ENCODE peak calls at places on chromosomes 6 and 20, in six cellular contexts. H, V, F, E, X and S are unnamed samples.

GRCh38 chr6:130244728-130245127 is 22.0 kb upstream of the SAMD3 start:
- DNase-seq in E (no peak), F (no peak), H (no peak), X (no peak), V (no peak), S (no peak)

GRCh38 chr6:168158280-168158979 is 79.4 kb upstream of the FRMD1 start:
- DNase-seq in F (no peak), X (no peak), E (no peak), V (no peak), H (no peak), S (no peak)

GRCh38 chr6:37127961-37128862 is 41.7 kb upstream of the PIM1 start:
- DNase-seq in F (peak), E (no peak), H (no peak), X (no peak), V (peak), S (no peak)

GRCh38 chr6:13457577-13457976 is 29.8 kb downstream of the GFOD1 start:
- DNase-seq in X (no peak), E (no peak), V (no peak), H (no peak), F (no peak), S (no peak)

GRCh38 chr20:45835230-45836224 is 1.9 kb downstream of the SNX21 start:
- DNase-seq in V (peak), E (no peak), H (no peak), X (no peak), F (no peak), S (no peak)

GRCh38 chr6:17015144-17015543 is 86.7 kb upstream of the STMND1 start:
- DNase-seq in X (no peak), V (no peak), E (peak), F (no peak), H (peak), S (no peak)

GRCh38 chr20:48247961-48248360 is 462.7 kb upstream of the SULF2 start:
- DNase-seq in X (no peak), F (no peak), E (no peak), H (no peak), V (no peak), S (no peak)

GRCh38 chr6:105995403-105995699 is 90.8 kb upstream of the PRDM1 start:
- DNase-seq in F (no peak), V (no peak), H (no peak), E (no peak), X (no peak), S (no peak)

GRCh38 chr20:13021205-13021970 is 12.6 kb downstream of the SPTLC3 start:
- DNase-seq in V (no peak), H (no peak), F (peak), X (no peak), E (no peak), S (no peak)

GRCh38 chr20:37681384-37681977 is 12.3 kb upstream of the CTNNBL1 start:
- DNase-seq in E (no peak), X (peak), H (no peak), F (no peak), V (no peak), S (no peak)

GRCh38 chr20:45861157-45862075 is 4.0 kb downstream of the ZSWIM3 start:
- DNase-seq in F (peak), V (no peak), H (no peak), X (no peak), E (no peak), S (no peak)

GRCh38 chr6:158008894-158009891 is 27.5 kb downstream of the SYNJ2 start:
- DNase-seq in E (no peak), F (no peak), V (no peak), X (peak), H (no peak), S (no peak)

GRCh38 chr6:167546611-167547327 is 221.9 kb downstream of the TTLL2 start:
- DNase-seq in F (no peak), E (no peak), V (no peak), H (no peak), X (no peak), S (no peak)

GRCh38 chr20:20223981-20224380 is 143.9 kb upstream of the INSM1 start:
- DNase-seq in V (no peak), E (no peak), H (no peak), X (no peak), F (no peak), S (no peak)

GRCh38 chr20:32842688-32843524 is 15.8 kb upstream of the EFCAB8 start:
- DNase-seq in X (no peak), V (no peak), H (no peak), F (peak), E (no peak), S (no peak)

GRCh38 chr6:137881522-137881886 is 14.4 kb downstream of the TNFAIP3 start:
- DNase-seq in X (no peak), V (no peak), F (no peak), H (no peak), E (no peak), S (no peak)

GRCh38 chr20:63756648-63756991 is 17.0 kb downstream of the SLC2A4RG start:
- DNase-seq in F (no peak), H (no peak), E (no peak), V (no peak), X (no peak), S (no peak)

GRCh38 chr6:44297063-44298038 is 15.8 kb downstream of the AARS2 start:
- DNase-seq in F (no peak), E (peak), V (peak), H (no peak), X (peak), S (no peak)

GRCh38 chr6:81023007-81023582 is 729.4 kb downstream of the TENT5A start:
- DNase-seq in E (no peak), X (no peak), F (no peak), V (no peak), H (no peak), S (no peak)

GRCh38 chr20:37309941-37310590 is 20.6 kb downstream of the MANBAL start:
- DNase-seq in F (no peak), H (no peak), V (no peak), X (no peak), E (no peak), S (no peak)

GRCh38 chr6:30219244-30219643 is 6.0 kb upstream of the TRIM26 start:
- DNase-seq in E (no peak), V (no peak), X (peak), H (peak), F (peak), S (no peak)

GRCh38 chr20:46629341-46629740 is 21.9 kb downstream of the SLC13A3 start:
- DNase-seq in X (no peak), E (no peak), H (no peak), F (no peak), V (no peak), S (no peak)

GRCh38 chr20:36101201-36101600 is 53.3 kb upstream of the EPB41L1 start:
- DNase-seq in F (no peak), E (no peak), V (no peak), X (no peak), H (no peak), S (no peak)

GRCh38 chr20:32518593-32519366 is 66.4 kb downstream of the NOL4L start:
- DNase-seq in X (peak), F (no peak), H (no peak), E (no peak), V (no peak), S (no peak)

GRCh38 chr6:4253604-4254211 is 118.3 kb upstream of the ECI2 start:
- DNase-seq in V (no peak), E (no peak), H (no peak), F (peak), X (no peak), S (no peak)

GRCh38 chr20:58877374-58878360 is 25.2 kb downstream of the GNAS start:
- DNase-seq in F (no peak), V (no peak), X (peak), H (no peak), E (no peak), S (no peak)

GRCh38 chr20:10177326-10177725 is 41.3 kb upstream of the SNAP25 start:
- DNase-seq in V (no peak), E (no peak), X (no peak), H (no peak), F (no peak), S (no peak)

GRCh38 chr20:43840382-43841070 is 74.1 kb upstream of the TOX2 start:
- DNase-seq in V (no peak), E (peak), H (no peak), X (peak), F (peak), S (peak)
- TF ChIP-seq TAF1 in V (no peak), E (no peak), H (no peak), X (no peak), F (no peak), S (no peak)

DNA sequence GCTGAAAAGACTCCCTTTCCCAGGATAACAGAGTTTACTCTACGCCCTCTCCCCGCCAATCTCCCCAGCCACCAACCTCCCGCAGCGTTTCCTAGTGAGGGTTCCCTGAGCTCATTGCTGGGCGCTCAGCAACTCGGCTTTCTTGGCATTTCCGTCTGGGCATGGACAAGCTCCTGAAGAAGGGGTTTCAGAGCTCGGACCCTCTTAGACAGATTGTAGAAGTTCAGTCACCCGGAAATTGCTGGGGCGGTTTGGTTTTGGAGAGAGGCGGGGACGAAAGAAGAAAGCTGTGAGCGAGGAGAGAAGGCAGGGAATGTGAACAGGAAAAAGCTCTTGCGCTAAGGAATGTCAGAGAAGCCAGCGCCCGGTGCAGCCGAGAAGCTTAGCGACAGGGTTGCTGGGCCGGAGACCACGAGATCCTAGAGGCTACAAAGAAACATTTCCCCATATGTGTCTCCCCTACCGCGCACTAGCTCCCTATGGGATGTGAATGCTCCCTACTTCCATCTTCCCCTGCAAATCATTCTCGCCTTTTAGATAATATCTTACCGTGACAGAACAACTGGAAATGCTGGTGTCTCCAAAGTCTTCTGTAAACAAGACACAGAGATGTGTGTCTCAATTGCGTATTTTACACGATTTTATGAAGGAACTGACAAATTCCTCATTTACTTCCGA is 15.8 kb downstream of the POM121L2 start:
- DNase-seq in F (no peak), H (no peak), V (peak), X (no peak), E (no peak), S (no peak)
- TF ChIP-seq TAF1 in F (no peak), H (no peak), V (no peak), X (no peak), E (no peak), S (no peak)

GRCh38 chr6:89385846-89386245 is 26.2 kb downstream of the RRAGD start:
- DNase-seq in E (no peak), H (no peak), X (no peak), F (no peak), V (no peak), S (no peak)

GRCh38 chr6:89385156-89385667 is 26.9 kb downstream of the RRAGD start:
- DNase-seq in H (peak), X (no peak), V (no peak), E (no peak), F (no peak), S (no peak)

GRCh38 chr6:89387516-89388222 is 24.4 kb downstream of the RRAGD start:
- DNase-seq in X (no peak), H (peak), E (no peak), F (no peak), V (no peak), S (peak)

GRCh38 chr6:89386917-89387491 is 25.1 kb downstream of the RRAGD start:
- DNase-seq in F (no peak), V (no peak), X (no peak), E (no peak), H (peak), S (no peak)

GRCh38 chr6:89388846-89389245 is 23.2 kb downstream of the RRAGD start:
- DNase-seq in V (no peak), H (no peak), F (no peak), E (no peak), X (no peak), S (no peak)
- TF ChIP-seq TAF1 in V (no peak), H (no peak), F (no peak), E (no peak), X (no peak), S (no peak)

GRCh38 chr6:112117554-112117953 is 30.2 kb downstream of the FAM229B start:
- DNase-seq in H (no peak), F (no peak), X (no peak), V (peak), E (no peak), S (no peak)

GRCh38 chr6:112128208-112128607 is 40.8 kb downstream of the FAM229B start:
- DNase-seq in H (no peak), F (no peak), V (no peak), X (no peak), E (no peak), S (no peak)

GRCh38 chr6:112118034-112118433 is 30.6 kb downstream of the FAM229B start:
- DNase-seq in V (no peak), F (no peak), X (no peak), E (no peak), H (no peak), S (no peak)

GRCh38 chr6:112122758-112123157 is 35.4 kb downstream of the FAM229B start:
- DNase-seq in F (no peak), V (no peak), X (no peak), E (no peak), H (no peak), S (no peak)
- TF ChIP-seq TAF1 in F (no peak), V (no peak), X (no peak), E (no peak), H (no peak), S (no peak)

GRCh38 chr6:26187981-26188635 is 100.9 kb downstream of the HFE start:
- DNase-seq in E (no peak), X (no peak), V (peak), H (no peak), F (peak), S (no peak)
- TF ChIP-seq TAF1 in E (no peak), X (no peak), V (no peak), H (no peak), F (no peak), S (no peak)

GRCh38 chr6:42978793-42979522 is at the start of gene PEX6:
- DNase-seq in V (peak), E (peak), F (peak), X (peak), H (peak), S (peak)
- TF ChIP-seq TAF1 in V (peak), E (peak), F (peak), X (peak), H (peak), S (peak)

DNA sequence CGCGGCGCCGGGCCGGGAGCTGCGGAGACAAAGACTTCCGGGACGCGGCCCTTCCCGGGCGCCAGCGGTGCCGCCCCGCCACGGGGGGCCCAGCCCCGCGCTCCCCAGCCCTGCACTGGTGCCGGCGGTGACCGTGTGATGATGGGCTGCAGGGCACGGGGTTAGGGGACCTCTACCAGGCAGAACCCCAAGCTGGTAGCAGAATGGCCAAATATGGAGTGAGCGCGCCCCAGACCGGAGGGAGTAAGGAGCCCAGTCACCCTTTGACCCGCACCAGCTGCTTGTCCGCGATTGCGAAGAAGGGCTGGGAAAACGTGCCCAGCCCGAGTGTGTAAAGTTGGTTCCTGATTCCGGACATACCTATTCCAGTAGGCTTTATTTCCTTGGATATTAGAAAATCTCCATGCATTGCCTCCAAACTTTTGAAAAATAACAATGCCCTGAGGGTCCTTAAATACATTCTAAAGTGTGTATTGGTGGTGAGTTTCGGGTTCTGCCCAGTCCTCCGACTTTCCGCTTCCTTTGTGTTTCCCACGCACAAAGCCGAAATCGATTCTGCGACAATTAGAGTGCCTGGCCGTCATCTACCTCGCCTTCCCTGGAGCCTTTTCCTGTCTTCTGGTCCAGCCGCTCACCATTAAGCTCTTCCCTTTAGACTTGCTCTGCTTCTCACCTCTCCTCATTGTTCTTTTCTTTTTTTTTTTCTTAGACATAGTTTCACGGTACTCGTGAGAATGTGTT is 1.1 kb downstream of the ABRACL start:
- DNase-seq in H (no peak), F (no peak), E (no peak), X (no peak), V (no peak), S (no peak)
- TF ChIP-seq TAF1 in H (no peak), F (no peak), E (no peak), X (no peak), V (no peak), S (no peak)

GRCh38 chr20:5061209-5061608 is 58.5 kb downstream of the PCNA start:
- DNase-seq in F (peak), E (no peak), H (no peak), V (no peak), X (no peak), S (no peak)

GRCh38 chr20:5070081-5070480 is 49.7 kb downstream of the PCNA start:
- DNase-seq in X (no peak), F (no peak), E (no peak), V (no peak), H (no peak), S (no peak)

GRCh38 chr20:5067877-5068276 is 51.9 kb downstream of the PCNA start:
- DNase-seq in E (no peak), F (no peak), H (no peak), V (no peak), X (no peak), S (no peak)

GRCh38 chr20:5069141-5069806 is 50.5 kb downstream of the PCNA start:
- DNase-seq in V (no peak), X (no peak), H (no peak), F (no peak), E (no peak), S (no peak)

DNA sequence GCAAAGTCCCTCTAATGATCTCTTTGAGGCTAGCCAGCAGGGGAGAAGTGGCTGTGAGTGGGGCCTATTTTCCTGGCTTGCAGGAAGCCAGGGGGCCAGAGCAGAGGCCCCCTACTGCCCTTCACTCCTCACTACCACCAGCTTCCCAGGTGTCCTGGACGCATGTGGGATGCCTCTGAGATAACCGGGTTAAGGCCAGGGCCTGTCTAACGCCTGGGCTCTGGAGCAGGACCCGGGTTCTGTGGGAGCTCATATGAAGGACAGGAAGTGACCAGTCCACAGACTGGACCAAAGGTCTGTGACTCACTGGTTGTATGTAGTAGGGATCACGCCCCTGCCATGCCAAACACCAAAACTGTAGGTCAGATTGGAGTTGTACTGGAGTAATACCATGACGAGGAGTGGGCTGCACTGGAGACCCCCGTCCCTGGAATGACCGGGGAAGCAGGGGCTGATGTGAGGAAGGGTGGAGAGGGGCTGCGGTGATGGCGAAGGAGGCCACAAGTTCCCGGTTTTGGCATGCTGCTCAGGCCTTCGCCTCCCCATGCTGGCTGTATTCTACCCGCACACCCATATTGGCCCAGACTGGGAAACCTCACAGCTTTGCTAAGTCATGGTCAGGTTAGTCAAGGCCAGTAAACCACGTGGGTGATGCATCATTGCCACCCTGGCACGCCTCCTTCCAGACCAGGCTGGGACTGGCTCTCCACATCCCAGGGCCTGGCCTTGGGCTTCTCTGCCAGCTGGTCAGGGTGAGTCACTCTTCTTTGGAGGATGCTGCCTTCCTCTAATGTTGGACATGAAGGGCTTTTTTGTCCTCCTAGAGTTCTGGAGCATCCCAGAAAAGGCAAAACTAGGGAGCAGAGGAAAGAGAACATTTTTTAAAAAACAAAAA is 54.0 kb downstream of the PCNA start:
- DNase-seq in V (no peak), E (no peak), X (no peak), H (no peak), F (peak), S (no peak)
- TF ChIP-seq TAF1 in V (no peak), E (no peak), X (peak), H (no peak), F (no peak), S (no peak)

GRCh38 chr6:35294308-35294945 is 3.2 kb upstream of the DEF6 start:
- DNase-seq in E (peak), X (peak), F (peak), H (no peak), V (peak), S (peak)
- TF ChIP-seq TAF1 in E (no peak), X (no peak), F (no peak), H (no peak), V (no peak), S (no peak)